ENCODE peak calls at places on chromosomes 12 and 14, in five cellular contexts. One of them, this sample, is unnamed. For H3K9me3 and H3K4me1, the result is how much of the 10 kb centered on the place peaks cover.

GRCh38 chr12:3204143-3204542 is 127.0 kb downstream of the TSPAN9 start:
- DNase-seq in astrocyte: no peak
- DNase-seq in esophagus squamous epithelium: no peak
- DNase-seq in ovary: no peak
- DNase-seq in endodermal cell: peak
- DNase-seq in this sample: no peak

GRCh38 chr12:93273834-93274705 is 103.7 kb upstream of the NUDT4 start:
- DNase-seq in endodermal cell: peak
- DNase-seq in ovary: no peak
- DNase-seq in esophagus squamous epithelium: no peak
- DNase-seq in astrocyte: no peak
- DNase-seq in this sample: no peak

GRCh38 chr12:765861-766260 is 13.5 kb downstream of the WNK1 start:
- DNase-seq in endodermal cell: no peak
- DNase-seq in ovary: no peak
- DNase-seq in astrocyte: no peak
- DNase-seq in esophagus squamous epithelium: no peak
- DNase-seq in this sample: no peak

GRCh38 chr12:6697584-6698351 is 2.8 kb downstream of the PIANP start:
- DNase-seq in endodermal cell: peak
- DNase-seq in esophagus squamous epithelium: no peak
- DNase-seq in ovary: no peak
- DNase-seq in astrocyte: peak
- DNase-seq in this sample: no peak

GRCh38 chr12:19177754-19178153 is 48.2 kb downstream of the PLEKHA5 start:
- DNase-seq in esophagus squamous epithelium: no peak
- DNase-seq in endodermal cell: no peak
- DNase-seq in astrocyte: peak
- DNase-seq in ovary: no peak
- DNase-seq in this sample: no peak

GRCh38 chr14:95620659-95621059 is 65.6 kb upstream of the TCL1B start:
- DNase-seq in esophagus squamous epithelium: no peak
- DNase-seq in astrocyte: no peak
- DNase-seq in ovary: no peak
- DNase-seq in endodermal cell: no peak
- DNase-seq in this sample: no peak

GRCh38 chr12:57803317-57803893 is 15.1 kb downstream of the AVIL start:
- DNase-seq in ovary: peak
- DNase-seq in endodermal cell: peak
- DNase-seq in esophagus squamous epithelium: no peak
- DNase-seq in astrocyte: no peak
- DNase-seq in this sample: peak

GRCh38 chr14:52068741-52069616 is at the start of gene NID2:
- DNase-seq in endodermal cell: peak
- DNase-seq in astrocyte: peak
- DNase-seq in esophagus squamous epithelium: no peak
- DNase-seq in ovary: peak
- DNase-seq in this sample: peak

GRCh38 chr14:24260780-24261157 is 2.2 kb downstream of the TGM1 start:
- DNase-seq in esophagus squamous epithelium: no peak
- DNase-seq in endodermal cell: no peak
- DNase-seq in ovary: no peak
- DNase-seq in astrocyte: no peak
- DNase-seq in this sample: no peak

GRCh38 chr14:44971459-44971858 is 9.5 kb downstream of the TOGARAM1 start:
- DNase-seq in esophagus squamous epithelium: no peak
- DNase-seq in ovary: no peak
- DNase-seq in endodermal cell: no peak
- DNase-seq in astrocyte: no peak
- DNase-seq in this sample: no peak

GRCh38 chr12:15364221-15365170 is 42.2 kb downstream of the PTPRO start:
- DNase-seq in esophagus squamous epithelium: no peak
- DNase-seq in ovary: no peak
- DNase-seq in astrocyte: peak
- DNase-seq in endodermal cell: no peak
- DNase-seq in this sample: no peak

GRCh38 chr12:15800278-15800677 is 11.1 kb upstream of the EPS8 start:
- DNase-seq in ovary: no peak
- DNase-seq in esophagus squamous epithelium: no peak
- DNase-seq in endodermal cell: no peak
- DNase-seq in astrocyte: no peak
- DNase-seq in this sample: no peak

GRCh38 chr14:23302290-23303225 is at the start of gene PPP1R3E:
- DNase-seq in endodermal cell: peak
- DNase-seq in ovary: peak
- DNase-seq in esophagus squamous epithelium: no peak
- DNase-seq in astrocyte: no peak
- DNase-seq in this sample: peak

GRCh38 chr12:80033457-80033856 is 65.9 kb upstream of the OTOGL start:
- DNase-seq in endodermal cell: no peak
- DNase-seq in astrocyte: peak
- DNase-seq in ovary: no peak
- DNase-seq in esophagus squamous epithelium: no peak
- DNase-seq in this sample: no peak

GRCh38 chr12:121784460-121784859 is 9.0 kb downstream of the RHOF start:
- DNase-seq in astrocyte: peak
- DNase-seq in ovary: no peak
- DNase-seq in esophagus squamous epithelium: no peak
- DNase-seq in endodermal cell: no peak
- DNase-seq in this sample: no peak

GRCh38 chr12:8123124-8123888 is at the start of gene CLEC4A:
- DNase-seq in astrocyte: no peak
- DNase-seq in endodermal cell: no peak
- DNase-seq in esophagus squamous epithelium: no peak
- DNase-seq in ovary: no peak
- DNase-seq in this sample: no peak

GRCh38 chr14:102057480-102058114 is 29.2 kb downstream of the HSP90AA1 start:
- DNase-seq in esophagus squamous epithelium: no peak
- DNase-seq in endodermal cell: peak
- DNase-seq in astrocyte: no peak
- DNase-seq in ovary: no peak
- DNase-seq in this sample: no peak

GRCh38 chr14:52895000-52895399 is 55.9 kb downstream of the FERMT2 start:
- DNase-seq in astrocyte: peak
- DNase-seq in esophagus squamous epithelium: no peak
- DNase-seq in endodermal cell: no peak
- DNase-seq in ovary: no peak
- DNase-seq in this sample: no peak

GRCh38 chr14:103528158-103528511 is 861 bp upstream of the TRMT61A start:
- DNase-seq in ovary: no peak
- DNase-seq in endodermal cell: no peak
- DNase-seq in esophagus squamous epithelium: no peak
- DNase-seq in astrocyte: no peak
- DNase-seq in this sample: peak

GRCh38 chr14:103526914-103527248 is 2.1 kb upstream of the TRMT61A start:
- DNase-seq in ovary: no peak
- DNase-seq in endodermal cell: no peak
- DNase-seq in esophagus squamous epithelium: no peak
- DNase-seq in astrocyte: no peak
- DNase-seq in this sample: no peak

GRCh38 chr14:103524002-103524785 is 1.6 kb upstream of the CKB start:
- DNase-seq in endodermal cell: no peak
- DNase-seq in astrocyte: no peak
- DNase-seq in esophagus squamous epithelium: no peak
- DNase-seq in ovary: no peak
- DNase-seq in this sample: peak

GRCh38 chr14:103527408-103528157 is 1.4 kb upstream of the TRMT61A start:
- DNase-seq in esophagus squamous epithelium: no peak
- DNase-seq in astrocyte: no peak
- DNase-seq in endodermal cell: no peak
- DNase-seq in ovary: no peak
- DNase-seq in this sample: peak

GRCh38 chr14:103526247-103526913 is 2.6 kb upstream of the TRMT61A start:
- DNase-seq in endodermal cell: no peak
- DNase-seq in ovary: no peak
- DNase-seq in astrocyte: no peak
- DNase-seq in esophagus squamous epithelium: no peak
- DNase-seq in this sample: peak
- H3K4me3 ChIP-seq in endodermal cell: no peak
- H3K4me3 ChIP-seq in ovary: no peak
- H3K4me3 ChIP-seq in astrocyte: no peak
- H3K4me3 ChIP-seq in esophagus squamous epithelium: no peak
- H3K4me3 ChIP-seq in this sample: no peak

GRCh38 chr12:132360906-132361777 is 31.8 kb upstream of the GALNT9 start:
- DNase-seq in astrocyte: no peak
- DNase-seq in esophagus squamous epithelium: no peak
- DNase-seq in endodermal cell: no peak
- DNase-seq in ovary: no peak
- DNase-seq in this sample: no peak
- H3K9me3 ChIP-seq in astrocyte: under half
- H3K9me3 ChIP-seq in esophagus squamous epithelium: under half
- H3K9me3 ChIP-seq in endodermal cell: half or more
- H3K9me3 ChIP-seq in ovary: under half
- H3K9me3 ChIP-seq in this sample: under half

DNA sequence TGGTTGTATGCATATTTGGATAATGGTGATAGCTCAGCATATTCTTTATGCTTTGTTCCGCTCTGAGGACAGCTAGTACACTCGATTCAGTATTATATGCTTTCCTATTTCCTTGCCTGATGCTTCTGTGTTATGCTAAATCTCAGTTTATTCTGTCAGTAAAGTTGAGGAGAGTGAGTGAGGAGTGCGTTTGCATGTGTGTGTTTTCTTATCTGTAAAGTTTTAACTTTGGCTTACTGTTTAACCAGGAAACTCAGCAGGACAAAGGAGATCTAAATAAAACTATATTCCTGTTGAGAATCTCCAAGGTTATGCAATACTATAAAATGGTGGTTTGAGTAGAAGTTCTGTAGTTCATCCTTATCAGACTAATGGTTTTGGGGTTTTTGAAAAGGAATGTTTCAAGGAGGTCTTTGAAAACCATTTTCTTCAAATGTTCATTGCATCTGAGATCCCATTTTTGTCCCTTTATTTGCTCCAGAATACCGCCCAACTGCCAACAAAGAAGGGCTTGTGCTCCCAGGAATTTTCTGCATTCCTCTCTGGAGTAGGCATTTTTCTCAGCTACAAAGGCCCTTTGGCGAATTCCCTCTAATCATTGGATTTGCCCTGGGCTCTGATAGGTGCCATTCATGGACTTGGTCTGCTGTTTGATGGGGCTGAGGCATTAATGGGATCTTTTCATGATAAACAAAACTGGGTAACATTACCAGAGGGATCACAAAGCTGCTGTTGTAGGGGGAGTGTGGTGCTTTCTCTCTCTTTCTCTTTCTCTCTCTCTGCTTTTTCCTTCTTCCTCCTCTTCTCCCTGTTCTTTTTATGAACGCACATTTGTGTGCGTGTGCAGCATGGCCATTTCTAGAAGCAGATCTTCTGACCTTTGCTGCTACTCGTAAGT is 71.7 kb downstream of the HMGA2 start:
- DNase-seq in endodermal cell: peak
- DNase-seq in esophagus squamous epithelium: no peak
- DNase-seq in ovary: no peak
- DNase-seq in astrocyte: peak
- DNase-seq in this sample: no peak
- H3K4me1 ChIP-seq in endodermal cell: under half
- H3K4me1 ChIP-seq in esophagus squamous epithelium: under half
- H3K4me1 ChIP-seq in ovary: under half
- H3K4me1 ChIP-seq in astrocyte: half or more
- H3K4me1 ChIP-seq in this sample: under half

DNA sequence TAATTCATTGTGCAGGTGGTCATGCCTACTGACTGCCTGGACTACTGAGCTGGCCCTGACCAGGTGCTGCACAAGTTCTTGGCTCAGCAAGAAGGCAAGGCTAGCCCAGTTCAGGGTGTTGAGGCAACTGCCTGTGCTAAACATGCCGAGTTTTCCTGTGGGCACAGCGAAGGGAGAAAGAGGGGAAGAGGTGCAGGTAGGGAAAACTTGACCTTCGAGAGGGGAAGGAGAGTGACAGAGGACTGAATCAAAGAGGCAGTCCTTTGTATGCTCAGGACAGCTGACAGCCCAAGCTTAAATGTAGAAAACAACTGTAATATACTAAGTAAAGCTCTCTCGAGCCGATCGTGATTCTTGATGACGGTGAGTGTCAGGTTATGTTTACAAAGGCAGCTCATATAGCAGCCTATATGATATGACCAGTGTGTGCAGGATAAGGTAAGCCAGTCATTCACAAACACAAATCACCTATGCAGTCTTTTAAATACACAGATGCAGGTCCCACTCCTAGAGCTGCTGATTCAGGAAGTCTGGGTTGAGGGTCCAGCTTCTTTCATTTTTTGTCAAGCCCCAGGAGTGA is 2.6 kb downstream of the IRAK3 start:
- DNase-seq in esophagus squamous epithelium: no peak
- DNase-seq in ovary: no peak
- DNase-seq in endodermal cell: peak
- DNase-seq in astrocyte: no peak
- DNase-seq in this sample: no peak
- H3K4me3 ChIP-seq in esophagus squamous epithelium: no peak
- H3K4me3 ChIP-seq in ovary: no peak
- H3K4me3 ChIP-seq in endodermal cell: no peak
- H3K4me3 ChIP-seq in astrocyte: no peak
- H3K4me3 ChIP-seq in this sample: no peak

DNA sequence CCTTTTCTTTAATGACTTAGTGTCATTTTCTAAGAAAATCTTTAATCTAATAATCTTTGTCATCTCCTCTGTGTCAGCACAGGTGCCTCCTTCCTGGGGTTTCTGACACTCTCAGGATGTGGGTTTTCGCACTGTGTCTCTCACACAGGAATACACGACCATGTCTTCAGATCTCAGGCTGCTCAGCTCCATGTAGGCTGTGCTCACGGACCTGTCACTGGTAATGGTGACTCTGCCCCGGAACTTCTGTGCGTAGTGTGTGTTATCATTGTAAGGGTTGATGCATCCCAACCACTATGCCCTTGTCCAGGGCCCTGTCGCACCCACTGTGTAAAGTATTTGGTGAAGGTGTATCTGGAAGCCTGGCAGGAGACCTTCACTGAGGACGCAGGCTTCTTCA is 647.8 kb downstream of the TMEM121 start:
- DNase-seq in esophagus squamous epithelium: no peak
- DNase-seq in ovary: no peak
- DNase-seq in endodermal cell: no peak
- DNase-seq in astrocyte: no peak
- DNase-seq in this sample: no peak
- H3K9me3 ChIP-seq in esophagus squamous epithelium: under half
- H3K9me3 ChIP-seq in ovary: under half
- H3K9me3 ChIP-seq in endodermal cell: half or more
- H3K9me3 ChIP-seq in astrocyte: under half
- H3K9me3 ChIP-seq in this sample: under half

GRCh38 chr14:61561657-61562276 is 133.5 kb upstream of the HIF1A start:
- DNase-seq in esophagus squamous epithelium: peak
- DNase-seq in endodermal cell: peak
- DNase-seq in ovary: peak
- DNase-seq in astrocyte: peak
- DNase-seq in this sample: peak
- H3K4me1 ChIP-seq in esophagus squamous epithelium: under half
- H3K4me1 ChIP-seq in endodermal cell: under half
- H3K4me1 ChIP-seq in ovary: under half
- H3K4me1 ChIP-seq in astrocyte: half or more
- H3K4me1 ChIP-seq in this sample: under half

DNA sequence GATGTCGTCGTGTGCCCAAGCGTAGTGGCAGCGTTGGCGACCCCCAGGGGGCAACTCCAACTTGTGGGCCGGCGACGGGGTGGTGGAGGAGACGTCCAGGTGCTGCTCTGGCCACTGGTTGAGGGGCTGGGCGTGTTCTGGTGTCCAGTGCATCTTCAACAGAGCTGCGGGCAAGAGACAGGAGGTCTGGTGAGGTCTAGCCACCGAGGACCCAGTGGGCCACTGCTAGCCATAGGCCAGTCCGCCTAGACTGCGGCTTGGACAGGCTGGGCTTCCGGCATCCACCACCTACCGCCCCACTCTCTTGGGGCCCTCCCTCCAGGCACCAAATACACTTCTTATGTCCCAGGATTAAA is 26.3 kb downstream of the FIGNL2 start:
- DNase-seq in esophagus squamous epithelium: no peak
- DNase-seq in endodermal cell: no peak
- DNase-seq in ovary: no peak
- DNase-seq in astrocyte: no peak
- DNase-seq in this sample: no peak
- H3K4me3 ChIP-seq in esophagus squamous epithelium: no peak
- H3K4me3 ChIP-seq in endodermal cell: no peak
- H3K4me3 ChIP-seq in ovary: no peak
- H3K4me3 ChIP-seq in astrocyte: peak
- H3K4me3 ChIP-seq in this sample: no peak